ENCODE peak calls at places on chromosomes 3 and 15, in four cellular contexts. T, S, C and E are unnamed samples.

GRCh38 chr15:56815247-56815646 is 81.9 kb upstream of the ZNF280D start:
- DNase-seq in T (no peak), S (no peak), C (no peak), E (no peak)

GRCh38 chr3:172987268-172987667 is 153.8 kb downstream of the SPATA16 start:
- DNase-seq in T (no peak), S (no peak), C (no peak), E (peak; percentile 40)

GRCh38 chr15:98865397-98866339 is 141.9 kb downstream of the PGPEP1L start:
- DNase-seq in T (peak; percentile 84), S (peak; percentile 69), C (peak; percentile 58), E (peak; percentile 87)

GRCh38 chr15:88987951-88988671 is 74.9 kb upstream of the MFGE8 start:
- DNase-seq in T (no peak), S (no peak), C (no peak), E (peak; percentile 37)

GRCh38 chr3:98329392-98330124 is 24.1 kb upstream of the OR5K4 start:
- DNase-seq in T (peak; percentile 23), S (peak; percentile 39), C (peak; percentile 9), E (peak; percentile 65)

GRCh38 chr15:28271697-28272250 is 50.2 kb downstream of the HERC2 start:
- DNase-seq in T (no peak), S (no peak), C (no peak), E (no peak)

GRCh38 chr15:25792128-25792527 is 71.0 kb downstream of the ATP10A start:
- DNase-seq in T (no peak), S (no peak), C (no peak), E (no peak)

GRCh38 chr3:123546133-123546755 is 38.6 kb downstream of the HACD2 start:
- DNase-seq in T (no peak), S (no peak), C (no peak), E (peak; percentile 39)

GRCh38 chr15:41182266-41182665 is 48.3 kb downstream of the EXD1 start:
- DNase-seq in T (no peak), S (no peak), C (no peak), E (peak; percentile 17)

GRCh38 chr3:69669070-69669469 is 70.2 kb upstream of the MITF start:
- DNase-seq in T (no peak), S (no peak), C (no peak), E (no peak)

GRCh38 chr3:174072675-174073074 is 675.1 kb downstream of the NLGN1 start:
- DNase-seq in T (no peak), S (no peak), C (no peak), E (no peak)

GRCh38 chr15:100721758-100722550 is 119.6 kb downstream of the ASB7 start:
- DNase-seq in T (peak; percentile 73), S (no peak), C (no peak), E (peak; percentile 100)

GRCh38 chr3:20747736-20748135 is 561.7 kb upstream of the SGO1 start:
- DNase-seq in T (no peak), S (no peak), C (no peak), E (no peak)